ENCODE peak calls at places on chromosomes 7 and 10, in four cellular contexts. B is frontal cortex, N is A549, H is NCI-H345. Y is an unnamed sample.

GRCh38 chr7:44959956-44960640 is 18.7 kb downstream of the MYO1G start:
- DNase-seq in B (no peak), N (no peak), H (no peak), Y (no peak)

GRCh38 chr10:133420028-133420427 is 4.4 kb downstream of the SPRN start:
- DNase-seq in B (no peak), N (no peak), H (no peak), Y (no peak)

GRCh38 chr7:150665882-150666281 is 19.6 kb upstream of the GIMAP2 start:
- DNase-seq in B (no peak), N (no peak), H (no peak), Y (no peak)

GRCh38 chr7:44265733-44266132 is 59.7 kb downstream of the CAMK2B start:
- DNase-seq in B (no peak), N (no peak), H (no peak), Y (no peak)

GRCh38 chr10:128087146-128087883 is 38.9 kb downstream of the MKI67 start:
- DNase-seq in B (no peak), N (no peak), H (no peak), Y (no peak)

GRCh38 chr7:158816995-158817394 is 12.3 kb downstream of the ESYT2 start:
- DNase-seq in B (no peak), N (no peak), H (no peak), Y (no peak)

GRCh38 chr7:17965600-17965999 is 25.3 kb upstream of the SNX13 start:
- DNase-seq in B (no peak), N (no peak), H (no peak), Y (no peak)

GRCh38 chr10:47350671-47351640 is 2.8 kb downstream of the RBP3 start:
- DNase-seq in B (no peak), N (no peak), H (no peak), Y (no peak)

GRCh38 chr7:70630647-70631457 is 501.1 kb upstream of the GALNT17 start:
- DNase-seq in B (no peak), N (no peak), H (no peak), Y (no peak)

GRCh38 chr7:36149694-36150452 is 3.2 kb upstream of the EEPD1 start:
- DNase-seq in B (no peak), N (no peak), H (no peak), Y (no peak)

GRCh38 chr7:155007947-155008346 is 5.0 kb upstream of the PAXIP1 start:
- DNase-seq in B (no peak), N (peak), H (peak), Y (no peak)

GRCh38 chr7:24573554-24574338 is 494 bp downstream of the PALS2 start:
- DNase-seq in B (peak), N (peak), H (peak), Y (peak)

GRCh38 chr7:81583882-81584533 is 185.8 kb downstream of the HGF start:
- DNase-seq in B (no peak), N (no peak), H (no peak), Y (no peak)

GRCh38 chr7:25964483-25964961 is 187.5 kb upstream of the NFE2L3 start:
- DNase-seq in B (no peak), N (no peak), H (no peak), Y (no peak)

GRCh38 chr10:122492955-122493597 is 31.7 kb downstream of the HTRA1 start:
- DNase-seq in B (no peak), N (no peak), H (no peak), Y (no peak)

Y was measured in T-helper 22 cell.